ENCODE peak calls at places on chromosomes 6 and 20, in seven cellular contexts. H is activated CD4-positive, alpha-beta T cell treated with anti-CD3 and anti-CD28 coated beads, Interleukin-2, amount 50 U/mL, for 24 hours; G is CD8-positive, alpha-beta memory T cell; Y is tibial nerve; J is lung microvascular endothelial cell; A is stimulated activated CD4-positive, alpha-beta T cell treated with anti-CD3 and anti-CD28 coated beads, Interleukin-1b, Interleukin-23, amount 100 ng/mL, for 1 hour; L is mucosa of descending colon. V is an unnamed sample.

GRCh38 chr6:133352046-133352445 is 110.9 kb downstream of the EYA4 start:
- DNase-seq in H (no peak), G (no peak), Y (no peak), J (no peak), A (no peak), L (no peak), V (no peak)

GRCh38 chr6:141105481-141105880 is 1027.2 kb upstream of the GJE1 start:
- DNase-seq in H (no peak), G (no peak), Y (no peak), J (peak; percentile 23), A (no peak), L (no peak), V (peak; percentile 67)

GRCh38 chr20:23613676-23614075 is 8.0 kb upstream of the CST9 start:
- DNase-seq in H (no peak), G (no peak), Y (peak; percentile 41), J (no peak), A (no peak), L (peak; percentile 32), V (no peak)

GRCh38 chr6:146997062-146997461 is 207.2 kb upstream of the STXBP5 start:
- DNase-seq in H (no peak), G (no peak), Y (no peak), J (no peak), A (no peak), L (no peak), V (no peak)

GRCh38 chr6:150231456-150231855 is 88.6 kb downstream of the PPP1R14C start:
- DNase-seq in H (no peak), G (no peak), Y (no peak), J (no peak), A (no peak), L (no peak), V (no peak)

GRCh38 chr20:652611-653109 is 340 bp downstream of the SRXN1 start:
- DNase-seq in H (no peak), G (no peak), Y (no peak), J (no peak), A (no peak), L (peak; percentile 25), V (no peak)

GRCh38 chr6:53035549-53036213 is 29.5 kb upstream of the FBXO9 start:
- DNase-seq in H (no peak), G (no peak), Y (no peak), J (no peak), A (no peak), L (no peak), V (no peak)

GRCh38 chr20:14780508-14780907 is 443.1 kb upstream of the FLRT3 start:
- DNase-seq in H (no peak), G (no peak), Y (no peak), J (no peak), A (no peak), L (no peak), V (no peak)

GRCh38 chr6:43184268-43184985 is 2.4 kb downstream of the CUL9 start:
- DNase-seq in H (no peak), G (no peak), Y (no peak), J (no peak), A (no peak), L (no peak), V (no peak)